ENCODE peak calls at places on chromosomes 3 and 15, in seven cellular contexts. C is Peyer's patch, A is lower leg skin, N is tibial nerve, R is K562, L is spleen, M is A549. Q is an unnamed sample.

GRCh38 chr3:15276028-15276717 is 56.2 kb downstream of the SH3BP5 start:
- DNase-seq in C (no peak), A (no peak), N (no peak), R (no peak), L (no peak), M (no peak), Q (no peak)

GRCh38 chr3:122063908-122064307 is 8.7 kb downstream of the CD86 start:
- DNase-seq in C (no peak), A (no peak), N (no peak), R (no peak), L (no peak), M (no peak), Q (no peak)

GRCh38 chr3:27147215-27147614 is 222.0 kb downstream of the NEK10 start:
- DNase-seq in C (no peak), A (no peak), N (no peak), R (no peak), L (no peak), M (no peak), Q (no peak)

GRCh38 chr3:113291572-113291971 is 80.2 kb downstream of the BOC start:
- DNase-seq in C (no peak), A (no peak), N (no peak), R (no peak), L (no peak), M (no peak), Q (no peak)

GRCh38 chr3:95350066-95350465 is 1287.2 kb downstream of the NSUN3 start:
- DNase-seq in C (no peak), A (no peak), N (no peak), R (no peak), L (no peak), M (no peak), Q (no peak)

GRCh38 chr15:62344806-62345539 is 179.9 kb upstream of the C2CD4B start:
- DNase-seq in C (peak), A (peak), N (no peak), R (peak), L (peak), M (peak), Q (peak)

GRCh38 chr15:99181544-99181943 is 67.8 kb downstream of the TTC23 start:
- DNase-seq in C (no peak), A (no peak), N (peak), R (no peak), L (no peak), M (no peak), Q (no peak)

GRCh38 chr3:156307704-156308103 is 187.3 kb downstream of the KCNAB1 start:
- DNase-seq in C (no peak), A (no peak), N (peak), R (no peak), L (no peak), M (no peak), Q (peak)

GRCh38 chr15:65204236-65204930 is 6.9 kb downstream of the CILP start:
- DNase-seq in C (no peak), A (no peak), N (no peak), R (no peak), L (no peak), M (no peak), Q (no peak)

GRCh38 chr3:14297784-14298236 is 104.6 kb upstream of the SLC6A6 start:
- DNase-seq in C (no peak), A (peak), N (no peak), R (no peak), L (no peak), M (no peak), Q (no peak)

GRCh38 chr3:81218023-81218422 is 543.4 kb downstream of the GBE1 start:
- DNase-seq in C (no peak), A (no peak), N (no peak), R (no peak), L (no peak), M (peak), Q (no peak)

GRCh38 chr3:114380233-114380645 is 86.4 kb downstream of the TIGIT start:
- DNase-seq in C (peak), A (peak), N (peak), R (no peak), L (no peak), M (peak), Q (no peak)

GRCh38 chr3:78495326-78495725 is 1272.5 kb downstream of the ROBO1 start:
- DNase-seq in C (no peak), A (no peak), N (no peak), R (no peak), L (no peak), M (no peak), Q (no peak)

GRCh38 chr15:75830910-75831805 is 12.1 kb upstream of the UBE2Q2 start:
- DNase-seq in C (no peak), A (no peak), N (no peak), R (no peak), L (no peak), M (no peak), Q (no peak)

GRCh38 chr15:62464705-62465104 is 299.6 kb upstream of the C2CD4B start:
- DNase-seq in C (no peak), A (no peak), N (no peak), R (no peak), L (no peak), M (no peak), Q (peak)

GRCh38 chr3:16512435-16513140 is 911 bp downstream of the RFTN1 start:
- DNase-seq in C (peak), A (peak), N (peak), R (no peak), L (peak), M (no peak), Q (peak)
- TF ChIP-seq POLR2A in C (no peak), A (no peak), N (no peak), R (no peak), L (no peak), M (no peak), Q (no peak)

GRCh38 chr15:25933456-25934158 is 70.5 kb upstream of the ATP10A start:
- DNase-seq in C (no peak), A (peak), N (peak), R (no peak), L (peak), M (peak), Q (no peak)
- TF ChIP-seq POLR2A in C (no peak), A (no peak), N (no peak), R (no peak), L (no peak), M (no peak), Q (no peak)

DNA sequence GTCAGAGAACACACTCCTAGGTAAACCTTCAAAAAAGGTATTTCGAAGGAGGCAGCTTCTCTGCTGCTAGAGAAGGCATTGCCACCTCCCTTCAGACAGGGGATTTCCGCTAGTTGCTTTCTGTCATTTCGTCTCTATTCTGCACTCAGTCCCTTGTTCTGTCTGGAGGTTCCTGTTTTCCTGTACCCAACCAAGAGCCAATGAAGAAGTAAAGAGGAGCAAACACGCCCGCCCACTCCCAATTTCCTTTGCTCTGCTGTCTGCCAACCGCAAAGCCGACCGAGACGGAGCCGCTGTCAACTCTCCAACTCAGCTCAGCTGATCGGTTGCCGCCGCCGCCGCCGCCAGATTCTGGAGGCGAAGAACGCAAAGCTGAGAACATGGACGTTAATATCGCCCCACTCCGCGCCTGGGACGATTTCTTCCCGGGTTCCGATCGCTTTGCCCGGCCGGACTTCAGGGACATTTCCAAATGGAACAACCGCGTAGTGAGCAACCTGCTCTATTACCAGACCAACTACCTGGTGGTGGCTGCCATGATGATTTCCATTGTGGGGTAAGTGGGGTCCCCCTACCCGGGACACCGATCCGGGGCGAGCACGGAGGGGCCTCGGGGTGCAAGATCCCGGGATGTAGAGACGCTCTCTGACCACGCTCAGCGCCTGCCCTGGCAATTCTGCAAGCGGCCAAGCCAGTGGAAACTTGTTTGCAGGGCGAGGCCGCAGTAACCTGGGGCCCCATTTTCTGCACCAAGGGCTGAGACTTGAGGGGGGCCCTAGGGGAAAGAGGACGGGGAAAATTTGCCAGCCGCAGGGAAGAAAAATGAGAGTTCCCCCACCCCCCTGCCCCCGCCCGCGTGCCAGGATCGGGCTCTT is at the start of gene ARL6IP5:
- DNase-seq in C (peak), A (peak), N (peak), R (peak), L (peak), M (peak), Q (peak)
- TF ChIP-seq POLR2A in C (peak), A (no peak), N (peak), R (peak), L (no peak), M (no peak), Q (no peak)

DNA sequence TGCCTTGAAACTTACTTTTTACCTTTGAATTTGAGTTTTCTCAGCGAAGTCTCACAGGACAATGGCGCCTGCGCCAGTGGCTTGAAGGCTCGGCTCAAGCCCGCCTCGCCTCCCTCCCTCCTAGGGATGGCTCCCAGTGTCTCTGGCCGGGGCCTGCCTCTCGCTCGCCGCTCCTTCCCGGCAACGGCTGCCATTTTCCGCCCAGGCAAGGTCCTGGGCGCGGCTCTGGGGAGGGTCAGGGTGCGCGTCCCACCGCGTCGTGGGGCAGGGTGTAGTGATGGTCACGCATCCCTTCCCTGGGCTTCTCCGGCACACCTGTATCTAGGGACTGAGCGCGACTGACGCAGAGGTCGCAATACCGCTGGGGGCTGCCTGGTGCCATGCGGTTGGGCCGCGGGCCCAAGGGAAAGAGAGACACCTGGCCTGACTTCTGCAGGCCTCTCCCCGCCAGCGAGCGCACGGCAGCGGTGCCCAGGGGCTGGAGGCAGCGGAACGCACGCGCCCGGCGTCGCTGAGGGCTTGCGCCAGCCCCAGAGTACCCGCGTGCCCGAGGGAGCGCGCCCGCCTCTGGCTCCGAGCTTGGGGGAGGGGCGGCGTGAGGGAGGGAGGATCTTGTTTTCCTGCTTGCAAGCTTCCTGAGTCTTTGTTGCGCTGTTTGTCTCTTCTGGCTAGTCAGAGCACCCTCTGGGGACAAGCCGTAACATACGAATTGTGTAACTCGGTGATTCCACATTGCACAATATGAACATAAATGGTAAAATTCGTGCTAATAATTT is 20.7 kb upstream of the FEM1B start:
- DNase-seq in C (peak), A (peak), N (peak), R (no peak), L (peak), M (peak), Q (no peak)
- TF ChIP-seq POLR2A in C (peak), A (no peak), N (peak), R (no peak), L (no peak), M (peak), Q (no peak)